ENCODE peak calls at places on chromosome 18, in nine cellular contexts. One of them, this sample, is unnamed.

GRCh38 chr18:55477537-55478300 is 110.3 kb downstream of the TCF4 start:
- DNase-seq in esophagus muscularis mucosa: no peak
- DNase-seq in astrocyte of the spinal cord: peak
- DNase-seq in aorta: peak
- DNase-seq in foreskin fibroblast: peak
- DNase-seq in lower leg skin: no peak
- DNase-seq in neural progenitor cell: no peak
- DNase-seq in AG10803: peak
- DNase-seq in tibial artery: peak
- DNase-seq in this sample: no peak

GRCh38 chr18:58847383-58848071 is 17.1 kb upstream of the ZNF532 start:
- DNase-seq in esophagus muscularis mucosa: no peak
- DNase-seq in astrocyte of the spinal cord: no peak
- DNase-seq in aorta: peak
- DNase-seq in foreskin fibroblast: no peak
- DNase-seq in lower leg skin: no peak
- DNase-seq in neural progenitor cell: peak
- DNase-seq in AG10803: no peak
- DNase-seq in tibial artery: no peak
- DNase-seq in this sample: peak

GRCh38 chr18:44744206-44745180 is 63.8 kb downstream of the SETBP1 start:
- DNase-seq in esophagus muscularis mucosa: no peak
- DNase-seq in astrocyte of the spinal cord: no peak
- DNase-seq in aorta: peak
- DNase-seq in foreskin fibroblast: no peak
- DNase-seq in lower leg skin: no peak
- DNase-seq in neural progenitor cell: peak
- DNase-seq in AG10803: no peak
- DNase-seq in tibial artery: no peak
- DNase-seq in this sample: no peak

GRCh38 chr18:59448546-59448945 is 89.5 kb upstream of the LMAN1 start:
- DNase-seq in esophagus muscularis mucosa: no peak
- DNase-seq in astrocyte of the spinal cord: no peak
- DNase-seq in aorta: no peak
- DNase-seq in foreskin fibroblast: peak
- DNase-seq in lower leg skin: no peak
- DNase-seq in neural progenitor cell: no peak
- DNase-seq in AG10803: peak
- DNase-seq in tibial artery: no peak
- DNase-seq in this sample: no peak

GRCh38 chr18:7821784-7822183 is 254.7 kb downstream of the PTPRM start:
- DNase-seq in esophagus muscularis mucosa: no peak
- DNase-seq in astrocyte of the spinal cord: no peak
- DNase-seq in aorta: no peak
- DNase-seq in foreskin fibroblast: no peak
- DNase-seq in lower leg skin: no peak
- DNase-seq in neural progenitor cell: no peak
- DNase-seq in AG10803: no peak
- DNase-seq in tibial artery: no peak
- DNase-seq in this sample: no peak

GRCh38 chr18:419542-420175 is 80.8 kb downstream of the COLEC12 start:
- DNase-seq in esophagus muscularis mucosa: no peak
- DNase-seq in astrocyte of the spinal cord: no peak
- DNase-seq in aorta: no peak
- DNase-seq in foreskin fibroblast: no peak
- DNase-seq in lower leg skin: no peak
- DNase-seq in neural progenitor cell: no peak
- DNase-seq in AG10803: no peak
- DNase-seq in tibial artery: no peak
- DNase-seq in this sample: no peak

GRCh38 chr18:70390366-70391090 is 101.7 kb downstream of the SOCS6 start:
- DNase-seq in esophagus muscularis mucosa: no peak
- DNase-seq in astrocyte of the spinal cord: no peak
- DNase-seq in aorta: no peak
- DNase-seq in foreskin fibroblast: peak
- DNase-seq in lower leg skin: no peak
- DNase-seq in neural progenitor cell: no peak
- DNase-seq in AG10803: peak
- DNase-seq in tibial artery: no peak
- DNase-seq in this sample: no peak

GRCh38 chr18:22841840-22842239 is 91.3 kb upstream of the RBBP8 start:
- DNase-seq in esophagus muscularis mucosa: no peak
- DNase-seq in astrocyte of the spinal cord: peak
- DNase-seq in aorta: no peak
- DNase-seq in foreskin fibroblast: peak
- DNase-seq in lower leg skin: no peak
- DNase-seq in neural progenitor cell: no peak
- DNase-seq in AG10803: peak
- DNase-seq in tibial artery: no peak
- DNase-seq in this sample: no peak

GRCh38 chr18:10114727-10115463 is 201.1 kb downstream of the VAPA start:
- DNase-seq in esophagus muscularis mucosa: no peak
- DNase-seq in astrocyte of the spinal cord: no peak
- DNase-seq in aorta: no peak
- DNase-seq in foreskin fibroblast: no peak
- DNase-seq in lower leg skin: no peak
- DNase-seq in neural progenitor cell: no peak
- DNase-seq in AG10803: no peak
- DNase-seq in tibial artery: no peak
- DNase-seq in this sample: no peak

GRCh38 chr18:1528964-1529509 is 624.4 kb downstream of the ADCYAP1 start:
- DNase-seq in esophagus muscularis mucosa: no peak
- DNase-seq in astrocyte of the spinal cord: no peak
- DNase-seq in aorta: no peak
- DNase-seq in foreskin fibroblast: no peak
- DNase-seq in lower leg skin: no peak
- DNase-seq in neural progenitor cell: no peak
- DNase-seq in AG10803: no peak
- DNase-seq in tibial artery: no peak
- DNase-seq in this sample: no peak

GRCh38 chr18:36372902-36373301 is 75.4 kb downstream of the FHOD3 start:
- DNase-seq in esophagus muscularis mucosa: no peak
- DNase-seq in astrocyte of the spinal cord: peak
- DNase-seq in aorta: no peak
- DNase-seq in foreskin fibroblast: peak
- DNase-seq in lower leg skin: no peak
- DNase-seq in neural progenitor cell: no peak
- DNase-seq in AG10803: peak
- DNase-seq in tibial artery: no peak
- DNase-seq in this sample: no peak

GRCh38 chr18:22504665-22505064 is 87.0 kb upstream of the CTAGE1 start:
- DNase-seq in esophagus muscularis mucosa: no peak
- DNase-seq in astrocyte of the spinal cord: no peak
- DNase-seq in aorta: no peak
- DNase-seq in foreskin fibroblast: peak
- DNase-seq in lower leg skin: no peak
- DNase-seq in neural progenitor cell: no peak
- DNase-seq in AG10803: peak
- DNase-seq in tibial artery: no peak
- DNase-seq in this sample: no peak

GRCh38 chr18:53906681-53907080 is 317.8 kb downstream of the MBD2 start:
- DNase-seq in esophagus muscularis mucosa: no peak
- DNase-seq in astrocyte of the spinal cord: peak
- DNase-seq in aorta: no peak
- DNase-seq in foreskin fibroblast: peak
- DNase-seq in lower leg skin: no peak
- DNase-seq in neural progenitor cell: no peak
- DNase-seq in AG10803: peak
- DNase-seq in tibial artery: no peak
- DNase-seq in this sample: peak

GRCh38 chr18:59837586-59837985 is 62.2 kb upstream of the PMAIP1 start:
- DNase-seq in esophagus muscularis mucosa: no peak
- DNase-seq in astrocyte of the spinal cord: peak
- DNase-seq in aorta: no peak
- DNase-seq in foreskin fibroblast: peak
- DNase-seq in lower leg skin: peak
- DNase-seq in neural progenitor cell: peak
- DNase-seq in AG10803: peak
- DNase-seq in tibial artery: no peak
- DNase-seq in this sample: no peak

GRCh38 chr18:56235061-56235772 is 403.2 kb downstream of the TXNL1 start:
- DNase-seq in esophagus muscularis mucosa: no peak
- DNase-seq in astrocyte of the spinal cord: peak
- DNase-seq in aorta: no peak
- DNase-seq in foreskin fibroblast: no peak
- DNase-seq in lower leg skin: no peak
- DNase-seq in neural progenitor cell: peak
- DNase-seq in AG10803: no peak
- DNase-seq in tibial artery: no peak
- DNase-seq in this sample: no peak

GRCh38 chr18:39942702-39943101 is 2012.3 kb upstream of the PIK3C3 start:
- DNase-seq in esophagus muscularis mucosa: no peak
- DNase-seq in astrocyte of the spinal cord: no peak
- DNase-seq in aorta: no peak
- DNase-seq in foreskin fibroblast: no peak
- DNase-seq in lower leg skin: no peak
- DNase-seq in neural progenitor cell: no peak
- DNase-seq in AG10803: no peak
- DNase-seq in tibial artery: no peak
- DNase-seq in this sample: no peak

GRCh38 chr18:8504451-8504850 is 104.8 kb upstream of the RAB12 start:
- DNase-seq in esophagus muscularis mucosa: no peak
- DNase-seq in astrocyte of the spinal cord: no peak
- DNase-seq in aorta: no peak
- DNase-seq in foreskin fibroblast: no peak
- DNase-seq in lower leg skin: peak
- DNase-seq in neural progenitor cell: no peak
- DNase-seq in AG10803: no peak
- DNase-seq in tibial artery: no peak
- DNase-seq in this sample: no peak

GRCh38 chr18:9094307-9095226 is 7.9 kb upstream of the NDUFV2 start:
- DNase-seq in esophagus muscularis mucosa: peak
- DNase-seq in astrocyte of the spinal cord: peak
- DNase-seq in aorta: no peak
- DNase-seq in foreskin fibroblast: peak
- DNase-seq in lower leg skin: no peak
- DNase-seq in neural progenitor cell: no peak
- DNase-seq in AG10803: peak
- DNase-seq in tibial artery: no peak
- DNase-seq in this sample: no peak

GRCh38 chr18:67242001-67242400 is 274.5 kb downstream of the DSEL start:
- DNase-seq in esophagus muscularis mucosa: no peak
- DNase-seq in astrocyte of the spinal cord: no peak
- DNase-seq in aorta: no peak
- DNase-seq in foreskin fibroblast: no peak
- DNase-seq in lower leg skin: no peak
- DNase-seq in neural progenitor cell: no peak
- DNase-seq in AG10803: no peak
- DNase-seq in tibial artery: no peak
- DNase-seq in this sample: no peak

GRCh38 chr18:25639601-25640000 is 287.6 kb upstream of the ZNF521 start:
- DNase-seq in esophagus muscularis mucosa: no peak
- DNase-seq in astrocyte of the spinal cord: no peak
- DNase-seq in aorta: no peak
- DNase-seq in foreskin fibroblast: peak
- DNase-seq in lower leg skin: no peak
- DNase-seq in neural progenitor cell: no peak
- DNase-seq in AG10803: no peak
- DNase-seq in tibial artery: no peak
- DNase-seq in this sample: no peak
- H3K4me3 ChIP-seq in esophagus muscularis mucosa: no peak
- H3K4me3 ChIP-seq in astrocyte of the spinal cord: no peak
- H3K4me3 ChIP-seq in aorta: no peak
- H3K4me3 ChIP-seq in foreskin fibroblast: no peak
- H3K4me3 ChIP-seq in lower leg skin: no peak
- H3K4me3 ChIP-seq in neural progenitor cell: no peak
- H3K4me3 ChIP-seq in AG10803: no peak
- H3K4me3 ChIP-seq in tibial artery: no peak
- H3K4me3 ChIP-seq in this sample: no peak

GRCh38 chr18:48939368-48940097 is 11.2 kb downstream of the SMAD7 start:
- DNase-seq in esophagus muscularis mucosa: no peak
- DNase-seq in astrocyte of the spinal cord: peak
- DNase-seq in aorta: peak
- DNase-seq in foreskin fibroblast: peak
- DNase-seq in lower leg skin: no peak
- DNase-seq in neural progenitor cell: peak
- DNase-seq in AG10803: peak
- DNase-seq in tibial artery: no peak
- DNase-seq in this sample: peak
- H3K4me3 ChIP-seq in esophagus muscularis mucosa: peak
- H3K4me3 ChIP-seq in astrocyte of the spinal cord: no peak
- H3K4me3 ChIP-seq in aorta: no peak
- H3K4me3 ChIP-seq in foreskin fibroblast: peak
- H3K4me3 ChIP-seq in lower leg skin: no peak
- H3K4me3 ChIP-seq in neural progenitor cell: no peak
- H3K4me3 ChIP-seq in AG10803: peak
- H3K4me3 ChIP-seq in tibial artery: peak
- H3K4me3 ChIP-seq in this sample: peak

DNA sequence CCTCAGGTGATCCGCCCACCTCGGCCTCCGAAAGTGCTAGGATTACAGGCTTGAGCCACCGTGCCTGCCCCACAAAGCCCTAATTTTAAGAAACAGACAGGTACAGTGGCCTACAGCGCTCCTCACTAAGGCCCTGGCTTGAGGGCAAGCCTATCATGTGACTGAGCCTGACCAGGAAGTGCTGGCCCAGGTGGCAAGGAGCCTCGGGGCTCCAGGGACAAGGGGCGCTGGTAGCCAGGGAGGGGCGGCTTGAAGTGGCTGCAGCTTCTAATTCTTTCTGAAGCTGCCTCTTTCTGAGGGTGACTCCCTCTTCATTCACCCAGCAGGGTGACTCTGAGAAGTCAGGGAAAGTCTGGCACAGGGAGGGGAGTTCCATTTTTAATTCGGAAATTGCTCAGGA is 115.8 kb downstream of the FAM210A start:
- DNase-seq in esophagus muscularis mucosa: peak
- DNase-seq in astrocyte of the spinal cord: no peak
- DNase-seq in aorta: no peak
- DNase-seq in foreskin fibroblast: no peak
- DNase-seq in lower leg skin: no peak
- DNase-seq in neural progenitor cell: no peak
- DNase-seq in AG10803: no peak
- DNase-seq in tibial artery: no peak
- DNase-seq in this sample: no peak
- H3K4me3 ChIP-seq in esophagus muscularis mucosa: peak
- H3K4me3 ChIP-seq in astrocyte of the spinal cord: no peak
- H3K4me3 ChIP-seq in aorta: no peak
- H3K4me3 ChIP-seq in foreskin fibroblast: no peak
- H3K4me3 ChIP-seq in lower leg skin: no peak
- H3K4me3 ChIP-seq in neural progenitor cell: no peak
- H3K4me3 ChIP-seq in AG10803: peak
- H3K4me3 ChIP-seq in tibial artery: peak
- H3K4me3 ChIP-seq in this sample: peak

DNA sequence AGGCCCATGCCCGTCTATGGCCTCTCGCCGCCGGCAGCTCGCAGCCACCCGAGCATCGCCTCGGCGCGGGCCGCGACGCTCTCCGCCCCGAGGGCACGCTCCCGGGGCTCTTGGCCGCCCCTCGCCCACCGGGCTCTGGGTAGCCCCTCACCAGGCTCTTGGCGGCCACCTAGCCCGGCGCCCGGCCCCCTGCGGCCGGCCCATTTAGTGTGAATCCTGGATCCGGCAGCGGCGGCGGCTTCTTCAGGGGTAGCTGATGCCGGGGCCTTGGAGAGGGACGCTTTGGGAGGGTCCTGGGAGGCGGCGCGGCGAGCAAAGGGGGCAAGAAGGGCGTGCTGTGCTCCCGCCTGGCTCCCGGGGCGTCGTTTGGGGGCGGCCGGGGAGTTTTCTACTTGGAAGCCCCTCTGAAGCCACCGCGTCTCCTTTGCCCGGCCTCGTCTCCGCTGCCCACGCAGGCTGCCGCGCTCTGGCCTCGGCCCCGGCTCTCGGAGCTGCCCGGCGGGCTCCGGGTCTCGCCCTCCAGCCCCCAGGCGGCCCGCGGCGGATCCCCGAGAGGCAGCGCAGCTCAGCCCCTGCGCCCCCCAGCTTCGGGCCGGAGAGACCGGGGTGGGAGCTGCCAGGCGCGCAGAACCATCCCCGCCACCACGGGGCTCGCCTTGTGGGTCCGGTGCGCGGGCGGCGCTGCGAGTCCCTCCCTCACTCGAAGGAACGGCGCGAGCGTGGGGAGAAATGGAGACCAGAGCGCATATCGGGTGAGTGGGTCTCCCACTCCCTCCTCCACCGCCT is 521 bp downstream of the PIEZO2 start:
- DNase-seq in esophagus muscularis mucosa: peak
- DNase-seq in astrocyte of the spinal cord: no peak
- DNase-seq in aorta: peak
- DNase-seq in foreskin fibroblast: no peak
- DNase-seq in lower leg skin: no peak
- DNase-seq in neural progenitor cell: peak
- DNase-seq in AG10803: no peak
- DNase-seq in tibial artery: no peak
- DNase-seq in this sample: no peak
- H3K4me3 ChIP-seq in esophagus muscularis mucosa: peak
- H3K4me3 ChIP-seq in astrocyte of the spinal cord: peak
- H3K4me3 ChIP-seq in aorta: peak
- H3K4me3 ChIP-seq in foreskin fibroblast: peak
- H3K4me3 ChIP-seq in lower leg skin: peak
- H3K4me3 ChIP-seq in neural progenitor cell: peak
- H3K4me3 ChIP-seq in AG10803: peak
- H3K4me3 ChIP-seq in tibial artery: peak
- H3K4me3 ChIP-seq in this sample: peak